ENCODE peak calls at places on chromosomes 7 and 10, in five cellular contexts. One of them, this sample, is unnamed.

GRCh38 chr10:131186547-131187253 is 124.8 kb downstream of the TCERG1L start:
- DNase-seq in body of pancreas: no peak
- DNase-seq in transverse colon: no peak
- DNase-seq in cardiac muscle cell: no peak
- DNase-seq in AG10803: no peak
- DNase-seq in this sample: no peak

GRCh38 chr10:94608530-94608929 is 62.9 kb downstream of the HELLS start:
- DNase-seq in body of pancreas: no peak
- DNase-seq in transverse colon: no peak
- DNase-seq in cardiac muscle cell: no peak
- DNase-seq in AG10803: no peak
- DNase-seq in this sample: no peak

GRCh38 chr10:106582291-106582690 is 582.2 kb downstream of the SORCS1 start:
- DNase-seq in body of pancreas: no peak
- DNase-seq in transverse colon: no peak
- DNase-seq in cardiac muscle cell: peak; percentile 52
- DNase-seq in AG10803: no peak
- DNase-seq in this sample: no peak

GRCh38 chr10:114278884-114279191 is 39.8 kb downstream of the VWA2 start:
- DNase-seq in body of pancreas: no peak
- DNase-seq in transverse colon: no peak
- DNase-seq in cardiac muscle cell: no peak
- DNase-seq in AG10803: no peak
- DNase-seq in this sample: no peak

GRCh38 chr10:1119027-1119426 is 62.8 kb downstream of the WDR37 start:
- DNase-seq in body of pancreas: no peak
- DNase-seq in transverse colon: no peak
- DNase-seq in cardiac muscle cell: no peak
- DNase-seq in AG10803: no peak
- DNase-seq in this sample: no peak

GRCh38 chr10:112363696-112364688 is 9.9 kb upstream of the ACSL5 start:
- DNase-seq in body of pancreas: no peak
- DNase-seq in transverse colon: peak; percentile 52
- DNase-seq in cardiac muscle cell: no peak
- DNase-seq in AG10803: no peak
- DNase-seq in this sample: no peak

GRCh38 chr7:95874541-95875265 is 102.3 kb downstream of the DYNC1I1 start:
- DNase-seq in body of pancreas: no peak
- DNase-seq in transverse colon: no peak
- DNase-seq in cardiac muscle cell: no peak
- DNase-seq in AG10803: no peak
- DNase-seq in this sample: no peak

GRCh38 chr7:31782411-31782991 is 95.5 kb downstream of the PPP1R17 start:
- DNase-seq in body of pancreas: no peak
- DNase-seq in transverse colon: no peak
- DNase-seq in cardiac muscle cell: peak; percentile 75
- DNase-seq in AG10803: peak; percentile 68
- DNase-seq in this sample: peak; percentile 22

GRCh38 chr7:106864298-106865081 is 592 bp upstream of the PIK3CG start:
- DNase-seq in body of pancreas: no peak
- DNase-seq in transverse colon: no peak
- DNase-seq in cardiac muscle cell: peak; percentile 10
- DNase-seq in AG10803: no peak
- DNase-seq in this sample: no peak

GRCh38 chr7:137628211-137628610 is 218.6 kb downstream of the DGKI start:
- DNase-seq in body of pancreas: no peak
- DNase-seq in transverse colon: no peak
- DNase-seq in cardiac muscle cell: no peak
- DNase-seq in AG10803: no peak
- DNase-seq in this sample: no peak

GRCh38 chr7:39212881-39213280 is 235.2 kb downstream of the POU6F2 start:
- DNase-seq in body of pancreas: no peak
- DNase-seq in transverse colon: no peak
- DNase-seq in cardiac muscle cell: no peak
- DNase-seq in AG10803: no peak
- DNase-seq in this sample: no peak

GRCh38 chr10:18140149-18140956 is at the start of gene CACNB2:
- DNase-seq in body of pancreas: peak; percentile 85
- DNase-seq in transverse colon: peak; percentile 75
- DNase-seq in cardiac muscle cell: peak; percentile 60
- DNase-seq in AG10803: peak; percentile 43
- DNase-seq in this sample: no peak

GRCh38 chr10:106504536-106504935 is 660.0 kb downstream of the SORCS1 start:
- DNase-seq in body of pancreas: no peak
- DNase-seq in transverse colon: no peak
- DNase-seq in cardiac muscle cell: no peak
- DNase-seq in AG10803: peak; percentile 88
- DNase-seq in this sample: no peak

GRCh38 chr10:99661370-99661749 is 2.1 kb downstream of the ENTPD7 start:
- DNase-seq in body of pancreas: no peak
- DNase-seq in transverse colon: no peak
- DNase-seq in cardiac muscle cell: peak; percentile 73
- DNase-seq in AG10803: peak; percentile 89
- DNase-seq in this sample: peak; percentile 76
- H3K4me3 ChIP-seq in body of pancreas: no peak overlapping the region
- H3K4me3 ChIP-seq in transverse colon: no peak overlapping the region
- H3K4me3 ChIP-seq in cardiac muscle cell: no peak overlapping the region
- H3K4me3 ChIP-seq in AG10803: peak overlapping the region; percentile 32
- H3K4me3 ChIP-seq in this sample: peak overlapping the region; percentile 92

GRCh38 chr10:11425288-11425595 is 186.2 kb downstream of the USP6NL start:
- DNase-seq in body of pancreas: no peak
- DNase-seq in transverse colon: no peak
- DNase-seq in cardiac muscle cell: peak; percentile 6
- DNase-seq in AG10803: no peak
- DNase-seq in this sample: no peak

GRCh38 chr10:11430421-11431275 is 180.8 kb downstream of the USP6NL start:
- DNase-seq in body of pancreas: no peak
- DNase-seq in transverse colon: no peak
- DNase-seq in cardiac muscle cell: peak; percentile 4
- DNase-seq in AG10803: no peak
- DNase-seq in this sample: no peak

GRCh38 chr10:11429439-11430052 is 181.9 kb downstream of the USP6NL start:
- DNase-seq in body of pancreas: no peak
- DNase-seq in transverse colon: no peak
- DNase-seq in cardiac muscle cell: no peak
- DNase-seq in AG10803: no peak
- DNase-seq in this sample: no peak

GRCh38 chr10:11425672-11426071 is 185.8 kb downstream of the USP6NL start:
- DNase-seq in body of pancreas: no peak
- DNase-seq in transverse colon: no peak
- DNase-seq in cardiac muscle cell: no peak
- DNase-seq in AG10803: peak; percentile 4
- DNase-seq in this sample: no peak

DNA sequence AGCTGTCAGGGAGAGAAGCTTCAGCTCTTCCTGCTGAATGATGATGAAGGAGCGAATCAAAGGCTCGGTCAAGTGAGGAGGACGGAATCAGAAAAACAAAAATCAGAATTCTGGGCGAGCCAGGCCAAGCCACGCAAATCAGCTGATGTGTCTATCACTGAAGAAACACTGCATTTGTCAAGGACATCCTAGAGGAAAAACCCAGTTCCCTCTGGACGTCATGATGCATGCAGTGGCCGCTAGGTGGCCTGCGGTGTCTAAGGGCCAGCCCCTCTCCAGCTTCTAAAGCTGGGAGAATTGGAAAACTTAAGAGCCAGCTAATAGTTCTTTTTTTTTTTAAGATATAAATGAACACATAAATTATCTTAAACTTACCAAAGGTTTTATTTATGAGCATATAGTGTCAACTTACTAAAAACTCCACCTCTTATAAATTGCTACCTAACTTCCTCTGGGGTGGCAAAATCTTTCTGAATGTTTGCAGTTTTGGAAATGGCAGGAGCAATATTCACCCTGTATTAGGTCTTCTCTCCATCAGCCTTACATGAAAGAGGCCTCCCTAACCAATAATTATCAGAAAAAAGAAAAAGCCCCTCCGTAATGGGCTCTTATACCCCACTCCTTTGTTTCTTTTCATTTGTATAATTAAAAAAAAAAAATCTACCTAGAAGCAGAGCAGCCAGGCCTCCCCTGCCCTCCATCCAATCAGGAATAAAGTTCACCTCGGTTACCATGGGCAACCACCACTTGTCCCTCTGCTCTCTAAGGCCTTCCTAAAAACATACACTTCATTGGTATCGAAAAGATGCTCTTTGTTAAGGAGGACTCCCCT is 186.8 kb downstream of the USP6NL start:
- DNase-seq in body of pancreas: peak; percentile 73
- DNase-seq in transverse colon: peak; percentile 32
- DNase-seq in cardiac muscle cell: peak; percentile 69
- DNase-seq in AG10803: peak; percentile 45
- DNase-seq in this sample: no peak
- TF ChIP-seq CTCF in body of pancreas: peak; percentile 64
- TF ChIP-seq CTCF in transverse colon: peak; percentile 76
- TF ChIP-seq CTCF in cardiac muscle cell: peak; percentile 97
- TF ChIP-seq CTCF in AG10803: peak; percentile 87
- TF ChIP-seq CTCF in this sample: peak; percentile 93

DNA sequence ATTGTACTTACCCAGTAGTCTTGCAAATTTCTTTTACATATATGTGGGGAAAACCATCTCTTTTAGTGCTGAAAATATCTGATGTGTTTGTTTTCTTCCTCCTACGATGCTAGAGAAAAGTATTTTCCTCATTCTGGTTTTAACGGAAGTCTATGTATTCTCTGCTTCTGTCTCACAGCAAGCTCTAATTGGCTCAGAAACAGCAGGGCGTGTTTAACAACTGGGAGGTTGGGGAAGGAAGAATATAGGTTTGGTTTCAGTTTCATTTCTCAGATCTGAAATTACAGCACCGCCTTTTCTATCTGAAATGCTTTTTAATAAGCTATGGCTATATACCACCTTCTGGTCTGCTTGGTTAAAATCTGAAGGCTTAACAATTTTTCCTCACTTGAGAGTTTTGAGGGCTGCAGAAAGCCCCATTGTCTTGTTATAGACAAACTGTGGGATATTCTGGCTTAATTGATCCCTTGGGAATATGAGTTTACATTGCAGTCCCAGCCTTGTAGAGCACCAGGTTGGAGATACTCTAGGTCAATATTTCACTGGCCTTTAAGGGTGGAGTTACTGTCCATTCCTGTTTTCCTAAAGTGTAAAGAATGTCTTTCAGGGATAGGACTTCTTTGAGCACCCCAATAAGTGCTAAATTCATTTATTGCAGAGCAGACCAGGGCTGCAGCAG is at the start of gene SAMD9:
- DNase-seq in body of pancreas: peak; percentile 65
- DNase-seq in transverse colon: peak; percentile 63
- DNase-seq in cardiac muscle cell: peak; percentile 89
- DNase-seq in AG10803: peak; percentile 83
- DNase-seq in this sample: peak; percentile 30
- H3K4me3 ChIP-seq in body of pancreas: peak within 1 kb of the TSS; percentile 27
- H3K4me3 ChIP-seq in transverse colon: peak within 1 kb of the TSS; percentile 4
- H3K4me3 ChIP-seq in cardiac muscle cell: no peak within 1 kb of the TSS
- H3K4me3 ChIP-seq in AG10803: peak within 1 kb of the TSS; percentile 65
- H3K4me3 ChIP-seq in this sample: peak within 1 kb of the TSS; percentile 56

GRCh38 chr7:150737265-150738055 is at the start of gene GIMAP5:
- DNase-seq in body of pancreas: no peak
- DNase-seq in transverse colon: no peak
- DNase-seq in cardiac muscle cell: no peak
- DNase-seq in AG10803: no peak
- DNase-seq in this sample: no peak
- TF ChIP-seq CTCF in body of pancreas: no peak
- TF ChIP-seq CTCF in transverse colon: no peak
- TF ChIP-seq CTCF in cardiac muscle cell: no peak
- TF ChIP-seq CTCF in AG10803: no peak
- TF ChIP-seq CTCF in this sample: no peak

DNA sequence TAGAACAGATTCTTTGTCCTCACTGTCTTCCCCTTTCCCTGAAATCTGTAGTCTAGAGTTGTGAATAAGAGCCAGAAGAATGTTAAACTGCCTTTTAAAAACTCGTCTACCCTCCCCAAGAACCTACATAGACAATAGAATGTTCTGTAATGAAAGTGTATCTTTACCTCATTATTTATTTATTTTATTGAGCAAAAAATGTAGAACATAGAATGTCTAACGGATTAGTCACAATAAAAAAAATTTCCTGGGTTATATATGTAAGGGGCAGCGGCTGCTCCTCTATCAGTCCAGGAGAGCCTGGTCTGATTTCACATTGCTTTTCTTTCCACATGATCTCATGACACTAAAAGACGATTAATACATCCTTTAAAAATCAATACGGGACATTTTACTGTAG is 135.7 kb downstream of the SDK1 start:
- DNase-seq in body of pancreas: no peak
- DNase-seq in transverse colon: no peak
- DNase-seq in cardiac muscle cell: peak; percentile 56
- DNase-seq in AG10803: no peak
- DNase-seq in this sample: no peak
- H3K4me3 ChIP-seq in body of pancreas: no peak overlapping the region
- H3K4me3 ChIP-seq in transverse colon: no peak overlapping the region
- H3K4me3 ChIP-seq in cardiac muscle cell: no peak overlapping the region
- H3K4me3 ChIP-seq in AG10803: no peak overlapping the region
- H3K4me3 ChIP-seq in this sample: no peak overlapping the region

GRCh38 chr10:16843252-16843870 is 26.1 kb upstream of the RSU1 start:
- DNase-seq in body of pancreas: no peak
- DNase-seq in transverse colon: no peak
- DNase-seq in cardiac muscle cell: peak; percentile 87
- DNase-seq in AG10803: peak; percentile 91
- DNase-seq in this sample: peak; percentile 52
- TF ChIP-seq CTCF in body of pancreas: peak; percentile 48
- TF ChIP-seq CTCF in transverse colon: peak; percentile 63
- TF ChIP-seq CTCF in cardiac muscle cell: peak; percentile 41
- TF ChIP-seq CTCF in AG10803: peak; percentile 59
- TF ChIP-seq CTCF in this sample: peak; percentile 60

GRCh38 chr10:61464461-61465215 is 11.5 kb upstream of the TMEM26 start:
- DNase-seq in body of pancreas: no peak
- DNase-seq in transverse colon: no peak
- DNase-seq in cardiac muscle cell: peak; percentile 54
- DNase-seq in AG10803: peak; percentile 68
- DNase-seq in this sample: no peak

GRCh38 chr10:61465216-61465496 is 12.0 kb upstream of the TMEM26 start:
- DNase-seq in body of pancreas: no peak
- DNase-seq in transverse colon: no peak
- DNase-seq in cardiac muscle cell: no peak
- DNase-seq in AG10803: no peak
- DNase-seq in this sample: no peak

GRCh38 chr10:61465807-61466425 is 12.7 kb upstream of the TMEM26 start:
- DNase-seq in body of pancreas: no peak
- DNase-seq in transverse colon: no peak
- DNase-seq in cardiac muscle cell: peak; percentile 26
- DNase-seq in AG10803: no peak
- DNase-seq in this sample: no peak

GRCh38 chr10:61460835-61461234 is 7.7 kb upstream of the TMEM26 start:
- DNase-seq in body of pancreas: no peak
- DNase-seq in transverse colon: no peak
- DNase-seq in cardiac muscle cell: no peak
- DNase-seq in AG10803: no peak
- DNase-seq in this sample: no peak

GRCh38 chr10:61463035-61463909 is 10.1 kb upstream of the TMEM26 start:
- DNase-seq in body of pancreas: no peak
- DNase-seq in transverse colon: no peak
- DNase-seq in cardiac muscle cell: peak; percentile 72
- DNase-seq in AG10803: peak; percentile 92
- DNase-seq in this sample: no peak
- H3K4me3 ChIP-seq in body of pancreas: no peak overlapping the region
- H3K4me3 ChIP-seq in transverse colon: no peak overlapping the region
- H3K4me3 ChIP-seq in cardiac muscle cell: no peak overlapping the region
- H3K4me3 ChIP-seq in AG10803: no peak overlapping the region
- H3K4me3 ChIP-seq in this sample: no peak overlapping the region

DNA sequence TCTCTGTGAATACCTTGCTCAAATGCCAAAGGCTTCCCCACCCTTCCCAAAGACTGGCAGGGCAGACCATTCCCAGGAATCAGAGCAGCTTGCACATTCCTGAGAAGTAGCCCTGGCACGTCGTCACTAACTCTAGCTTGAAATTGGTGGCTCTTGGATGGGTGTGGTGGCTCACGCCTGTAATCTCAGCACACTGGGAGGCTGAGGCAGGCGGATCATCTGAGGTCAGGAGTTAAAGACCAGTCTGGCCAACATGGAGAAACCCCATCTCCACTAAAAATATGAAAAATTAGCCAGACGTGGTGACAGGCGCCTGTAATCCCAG is 108.2 kb upstream of the MPP7 start:
- DNase-seq in body of pancreas: no peak
- DNase-seq in transverse colon: no peak
- DNase-seq in cardiac muscle cell: no peak
- DNase-seq in AG10803: no peak
- DNase-seq in this sample: no peak
- TF ChIP-seq CTCF in body of pancreas: no peak
- TF ChIP-seq CTCF in transverse colon: no peak
- TF ChIP-seq CTCF in cardiac muscle cell: no peak
- TF ChIP-seq CTCF in AG10803: no peak
- TF ChIP-seq CTCF in this sample: no peak

This sample was measured in epithelial cell of proximal tubule.